ENCODE peak calls at places on chromosomes 6 and 20, in four cellular contexts. R, B, E and P are unnamed samples. For H3K4me1, the result is how much of the 10 kb centered on the place peaks cover.

GRCh38 chr6:31712296-31712695 is 2.9 kb upstream of the LY6G6D start:
- DNase-seq in R (no peak), B (no peak), E (peak), P (no peak)

GRCh38 chr6:142946924-142947701 is 2.1 kb upstream of the HIVEP2 start:
- DNase-seq in R (peak), B (peak), E (peak), P (peak)

GRCh38 chr6:11329841-11330765 is 97.6 kb upstream of the NEDD9 start:
- DNase-seq in R (no peak), B (no peak), E (no peak), P (no peak)

GRCh38 chr6:126180585-126180984 is 159.3 kb upstream of the CENPW start:
- DNase-seq in R (no peak), B (no peak), E (no peak), P (no peak)

GRCh38 chr6:105592329-105592728 is 189.4 kb upstream of the PREP start:
- DNase-seq in R (peak), B (no peak), E (no peak), P (no peak)

GRCh38 chr6:158037021-158037420 is 55.4 kb downstream of the SYNJ2 start:
- DNase-seq in R (peak), B (no peak), E (no peak), P (no peak)

GRCh38 chr20:10447028-10447427 is 11.9 kb downstream of the SLX4IP start:
- DNase-seq in R (no peak), B (peak), E (no peak), P (no peak)

GRCh38 chr6:159169557-159170332 is 545 bp downstream of the FNDC1 start:
- DNase-seq in R (peak), B (no peak), E (no peak), P (peak)

GRCh38 chr20:17688965-17689364 is 6.9 kb upstream of the RRBP1 start:
- DNase-seq in R (no peak), B (no peak), E (no peak), P (no peak)

GRCh38 chr20:44185574-44185973 is 1.4 kb downstream of the JPH2 start:
- DNase-seq in R (no peak), B (no peak), E (no peak), P (no peak)

GRCh38 chr20:44186674-44187053 is 324 bp downstream of the JPH2 start:
- DNase-seq in R (peak), B (no peak), E (no peak), P (no peak)

GRCh38 chr20:44187763-44188709 is 1.0 kb upstream of the JPH2 start:
- DNase-seq in R (peak), B (no peak), E (no peak), P (no peak)

GRCh38 chr20:44187054-44187762 is at the start of gene JPH2:
- DNase-seq in R (peak), B (no peak), E (peak), P (peak)

GRCh38 chr20:44186201-44186600 is 787 bp downstream of the JPH2 start:
- DNase-seq in R (no peak), B (no peak), E (peak), P (no peak)
- H3K4me1 ChIP-seq in R (half or more), B (under half), E (under half), P (under half)

DNA sequence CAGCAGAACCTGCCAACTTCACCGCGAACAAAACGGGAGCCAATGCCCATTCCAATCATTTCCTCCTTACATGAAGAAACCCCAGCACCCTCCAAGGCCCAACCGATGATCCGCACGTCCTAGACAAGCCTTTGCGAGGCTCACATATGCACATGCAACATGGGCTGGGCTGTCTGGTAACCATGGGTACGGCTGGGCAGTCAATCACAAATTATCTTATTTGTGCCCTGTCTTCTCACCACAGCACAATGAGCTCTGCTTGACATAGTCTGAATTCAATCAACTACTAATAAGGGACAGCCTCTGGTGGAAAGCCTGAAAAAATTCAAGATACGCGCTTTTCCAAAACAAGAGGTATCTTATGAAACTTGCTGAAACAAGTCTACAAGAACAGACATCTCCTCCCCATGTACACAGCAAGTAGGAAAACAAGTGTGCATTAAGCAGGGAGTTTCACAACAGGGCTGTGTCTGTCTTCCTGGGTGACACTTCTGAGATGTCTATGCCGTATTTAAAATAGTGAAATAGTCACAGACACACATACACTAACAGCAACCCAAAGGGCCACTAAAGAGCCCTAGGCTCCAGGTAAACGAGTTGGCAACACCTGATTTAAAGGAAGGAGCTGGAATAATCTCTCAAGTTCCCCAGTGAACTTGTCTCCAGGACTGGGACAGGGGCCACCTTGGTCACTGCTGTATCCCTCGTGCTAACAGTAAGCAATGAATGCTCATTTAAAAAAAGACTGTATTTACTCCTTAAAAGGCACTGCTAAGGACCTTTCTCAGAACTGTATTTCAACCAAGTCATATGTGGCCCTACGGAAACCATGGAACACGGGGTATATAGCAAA is 1.5 kb downstream of the DIDO1 start:
- DNase-seq in R (no peak), B (peak), E (no peak), P (no peak)
- H3K4me1 ChIP-seq in R (half or more), B (half or more), E (half or more), P (under half)

GRCh38 chr6:35091353-35092083 is 49.6 kb downstream of the TCP11 start:
- DNase-seq in R (peak), B (no peak), E (no peak), P (no peak)
- H3K4me1 ChIP-seq in R (half or more), B (under half), E (under half), P (under half)

GRCh38 chr6:150324044-150324443 is 44.8 kb upstream of the IYD start:
- DNase-seq in R (no peak), B (no peak), E (no peak), P (no peak)
- H3K4me1 ChIP-seq in R (under half), B (under half), E (under half), P (under half)

GRCh38 chr6:35300848-35301247 is 3.2 kb downstream of the DEF6 start:
- DNase-seq in R (peak), B (peak), E (no peak), P (no peak)
- H3K4me1 ChIP-seq in R (under half), B (half or more), E (under half), P (under half)

GRCh38 chr6:41673704-41674000 is 35.4 kb downstream of the MDFI start:
- DNase-seq in R (no peak), B (no peak), E (no peak), P (no peak)

GRCh38 chr6:41670703-41671360 is 32.6 kb downstream of the MDFI start:
- DNase-seq in R (no peak), B (no peak), E (no peak), P (no peak)

GRCh38 chr6:41671376-41671775 is 33.1 kb downstream of the MDFI start:
- DNase-seq in R (no peak), B (no peak), E (no peak), P (no peak)

GRCh38 chr6:41672816-41673703 is 34.8 kb downstream of the MDFI start:
- DNase-seq in R (no peak), B (no peak), E (no peak), P (peak)

GRCh38 chr6:41672016-41672415 is 33.7 kb downstream of the MDFI start:
- DNase-seq in R (peak), B (no peak), E (no peak), P (no peak)
- H3K4me1 ChIP-seq in R (under half), B (under half), E (under half), P (under half)

DNA sequence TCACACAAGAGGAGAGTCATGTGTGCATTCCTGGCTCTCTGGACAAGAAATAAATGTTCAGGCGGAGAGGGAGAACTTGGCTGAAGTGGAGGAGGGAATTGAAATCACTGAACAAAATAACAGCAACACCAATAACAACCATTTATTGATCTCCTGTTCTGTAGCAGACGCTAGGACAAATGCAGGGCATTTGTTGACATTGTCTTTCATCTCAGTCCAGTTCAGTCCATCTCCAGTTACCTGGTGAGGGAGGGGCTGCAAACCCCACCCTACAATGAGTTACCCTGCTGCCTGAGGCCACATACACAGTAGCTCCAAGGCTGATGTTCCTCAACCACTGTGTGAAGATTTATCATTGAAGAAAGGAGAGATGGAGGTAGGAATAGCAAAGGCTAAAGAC is 27.3 kb downstream of the UNC5CL start:
- DNase-seq in R (no peak), B (no peak), E (no peak), P (no peak)
- H3K4me1 ChIP-seq in R (under half), B (under half), E (under half), P (under half)

GRCh38 chr6:140752234-140752633 is 1377.8 kb upstream of the CITED2 start:
- DNase-seq in R (no peak), B (no peak), E (no peak), P (no peak)
- H3K4me1 ChIP-seq in R (under half), B (under half), E (under half), P (under half)

DNA sequence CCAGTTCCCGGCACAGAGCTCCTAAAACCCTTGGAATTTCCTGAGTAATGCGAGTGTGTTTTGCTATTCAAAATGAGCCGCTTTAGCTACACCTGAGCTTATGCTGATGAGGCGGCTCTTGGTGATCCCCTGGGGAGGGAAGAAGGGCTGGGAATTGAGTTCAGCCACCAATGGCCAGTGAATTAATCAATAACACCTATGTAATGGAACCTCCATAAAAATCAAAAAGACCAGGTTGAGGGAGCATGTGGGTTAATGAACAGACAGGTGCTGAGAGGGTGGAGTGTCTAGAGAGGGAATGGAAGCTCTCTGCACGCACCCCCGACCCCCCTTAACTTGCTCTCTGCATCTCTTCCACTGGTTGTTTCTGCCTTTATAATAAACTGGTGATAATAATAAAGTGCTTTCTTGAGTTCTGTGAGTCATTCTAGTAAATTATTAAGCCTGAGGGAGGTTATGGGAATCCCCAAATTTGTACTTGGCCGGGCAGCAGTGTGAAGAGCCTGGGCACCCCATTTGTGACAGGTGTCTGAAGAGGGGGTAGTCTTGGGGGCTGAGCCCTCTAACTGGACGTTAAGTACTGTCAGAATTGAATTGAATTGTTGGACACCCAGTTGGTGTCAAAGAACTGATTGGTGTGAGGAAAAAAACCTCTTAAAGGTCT is 24.7 kb upstream of the SERPINB1 start:
- DNase-seq in R (no peak), B (no peak), E (no peak), P (no peak)
- H3K4me1 ChIP-seq in R (under half), B (under half), E (under half), P (under half)

GRCh38 chr6:41580690-41581089 is 34.5 kb downstream of the FOXP4 start:
- DNase-seq in R (no peak), B (no peak), E (no peak), P (no peak)
- H3K4me1 ChIP-seq in R (under half), B (under half), E (under half), P (under half)